ENCODE peak calls at places on chromosomes 13 and 19, in four cellular contexts. T is H9; K is activated T-helper 1 cell treated with anti-CD3 and anti-CD28 coated beads, Interleukin-2, amount 50 U/mL, for 16 hours; C is Jurkat, Clone E6-1. Y is an unnamed sample.

GRCh38 chr19:3538965-3539742 is at the start of gene TEKTIP1:
- DNase-seq in K (no peak), C (no peak), T (peak; percentile 66), Y (peak; percentile 51)

GRCh38 chr13:111407381-111408131 is 87.1 kb downstream of the TEX29 start:
- DNase-seq in K (no peak), C (no peak), T (no peak), Y (no peak)

GRCh38 chr19:33271246-33272021 is 30.9 kb downstream of the CEBPA start:
- DNase-seq in T (no peak), K (no peak), C (no peak), Y (no peak)

GRCh38 chr13:33321686-33322473 is 36.3 kb upstream of the STARD13 start:
- DNase-seq in K (no peak), T (no peak), C (no peak), Y (no peak)

GRCh38 chr13:35144496-35144895 is 202.4 kb downstream of the NBEA start:
- DNase-seq in T (no peak), C (no peak), K (no peak), Y (no peak)

GRCh38 chr19:40510526-40511115 is 43.8 kb downstream of the SPTBN4 start:
- DNase-seq in C (no peak), T (no peak), K (no peak), Y (no peak)

GRCh38 chr19:6228523-6229215 is 51.1 kb downstream of the MLLT1 start:
- DNase-seq in T (no peak), C (no peak), K (no peak), Y (no peak)

GRCh38 chr13:36359301-36359950 is 13.2 kb upstream of the SPART start:
- DNase-seq in K (no peak), T (no peak), C (no peak), Y (no peak)

GRCh38 chr13:59948686-59949085 is 215.0 kb downstream of the DIAPH3 start:
- DNase-seq in K (no peak), T (no peak), C (no peak), Y (no peak)

GRCh38 chr13:99353836-99354235 is 46.6 kb upstream of the GPR183 start:
- DNase-seq in C (no peak), T (no peak), K (no peak), Y (no peak)

GRCh38 chr19:13842294-13843103 is 34.4 kb upstream of the NANOS3 start:
- DNase-seq in C (no peak), T (peak; percentile 56), K (peak; percentile 56), Y (no peak)

GRCh38 chr13:75647126-75647784 is 11.1 kb downstream of the LMO7 start:
- DNase-seq in K (no peak), T (no peak), C (no peak), Y (no peak)

GRCh38 chr19:48271531-48272151 is 1.8 kb downstream of the ZNF114 start:
- DNase-seq in C (no peak), K (no peak), T (peak; percentile 80), Y (peak; percentile 88)

GRCh38 chr19:7830272-7830771 is 304 bp downstream of the EVI5L start:
- DNase-seq in C (no peak), K (no peak), T (no peak), Y (no peak)

GRCh38 chr13:48123827-48124226 is 28.9 kb upstream of the MED4 start:
- DNase-seq in T (no peak), C (no peak), K (no peak), Y (no peak)

GRCh38 chr13:50192272-50192813 is 177.1 kb downstream of the KCNRG start:
- DNase-seq in C (no peak), T (no peak), K (no peak), Y (no peak)

GRCh38 chr19:32018014-32018413 is 327.4 kb upstream of the ZNF507 start:
- DNase-seq in C (no peak), T (no peak), K (no peak), Y (no peak)

GRCh38 chr13:32504876-32505275 is 33.7 kb downstream of the N4BP2L2 start:
- DNase-seq in T (no peak), C (no peak), K (no peak), Y (no peak)

GRCh38 chr13:28792992-28793391 is 27.1 kb upstream of the MTUS2 start:
- DNase-seq in K (no peak), T (no peak), C (no peak), Y (no peak)

GRCh38 chr19:51159656-51160055 is 17.6 kb downstream of the SIGLEC7 start:
- DNase-seq in T (no peak), C (no peak), K (no peak), Y (no peak)

GRCh38 chr19:39211731-39212376 is 7.8 kb upstream of the SYCN start:
- DNase-seq in C (no peak), T (no peak), K (no peak), Y (no peak)

GRCh38 chr19:43481701-43482100 is 16.3 kb upstream of the LYPD3 start:
- DNase-seq in K (no peak), T (no peak), C (no peak), Y (no peak)

GRCh38 chr13:34942732-34943674 is 933 bp downstream of the NBEA start:
- DNase-seq in T (peak; percentile 68), K (no peak), C (no peak), Y (peak; percentile 78)

GRCh38 chr19:46173886-46174475 is 25.9 kb downstream of the IGFL2 start:
- DNase-seq in K (no peak), T (no peak), C (no peak), Y (peak; percentile 26)

GRCh38 chr13:46119883-46120614 is 15.2 kb upstream of the CPB2 start:
- DNase-seq in K (no peak), C (no peak), T (no peak), Y (no peak)

GRCh38 chr13:99382428-99383133 is 75.4 kb upstream of the GPR183 start:
- DNase-seq in T (peak; percentile 22), K (no peak), C (peak; percentile 71), Y (no peak)

Y was measured in GM23338.